ENCODE peak calls at places on chromosomes 16 and 17, in four cellular contexts. Q, W, T and Y are unnamed samples.

GRCh38 chr16:57999971-58000705 is at the start of gene ZNF319:
- DNase-seq in T (no peak), W (no peak), Q (no peak), Y (no peak)

GRCh38 chr17:44655983-44656700 is at the start of gene MEIOC:
- DNase-seq in W (peak; percentile 38), Q (no peak), T (peak; percentile 76), Y (no peak)

GRCh38 chr17:80849119-80849518 is 142.5 kb upstream of the CHMP6 start:
- DNase-seq in Q (no peak), W (no peak), T (no peak), Y (no peak)

GRCh38 chr16:49834496-49835009 is 21.4 kb downstream of the ZNF423 start:
- DNase-seq in T (no peak), Q (peak; percentile 25), W (no peak), Y (no peak)

GRCh38 chr16:680967-681745 is 946 bp downstream of the STUB1 start:
- DNase-seq in Q (peak; percentile 56), W (peak; percentile 71), T (no peak), Y (peak; percentile 20)

GRCh38 chr16:48197294-48197693 is 41.5 kb upstream of the ABCC12 start:
- DNase-seq in Q (no peak), W (no peak), T (no peak), Y (no peak)

GRCh38 chr17:29151567-29151966 is 28.6 kb downstream of the MYO18A start:
- DNase-seq in T (no peak), W (peak; percentile 75), Q (no peak), Y (peak; percentile 68)

GRCh38 chr17:17712268-17712924 is 31.1 kb downstream of the RAI1 start:
- DNase-seq in Q (no peak), T (peak; percentile 71), W (peak; percentile 91), Y (peak; percentile 96)

GRCh38 chr17:45770632-45771472 is 13.3 kb upstream of the CRHR1 start:
- DNase-seq in T (no peak), W (no peak), Q (no peak), Y (no peak)

GRCh38 chr17:48101012-48101720 is at the start of gene CBX1:
- DNase-seq in Q (peak; percentile 94), T (peak; percentile 94), W (peak; percentile 99), Y (peak; percentile 89)

GRCh38 chr17:31687505-31688126 is 171.4 kb downstream of the COPRS start:
- DNase-seq in Q (no peak), T (no peak), W (no peak), Y (no peak)

GRCh38 chr17:32568673-32569072 is 81.9 kb downstream of the CDK5R1 start:
- DNase-seq in W (no peak), Q (no peak), T (no peak), Y (no peak)

GRCh38 chr17:36004604-36005003 is 3.3 kb upstream of the CCL15 start:
- DNase-seq in T (no peak), Q (no peak), W (no peak), Y (no peak)

GRCh38 chr17:66302761-66303626 is 581 bp downstream of the PRKCA start:
- DNase-seq in W (peak; percentile 74), Q (peak; percentile 72), T (peak; percentile 51), Y (peak; percentile 25)

GRCh38 chr17:48627242-48627597 is 1.1 kb upstream of the HOXB9 start:
- DNase-seq in W (no peak), T (no peak), Q (peak; percentile 7), Y (no peak)

GRCh38 chr17:47882247-47882646 is 13.8 kb upstream of the SP2 start:
- DNase-seq in T (no peak), W (peak; percentile 68), Q (peak; percentile 81), Y (peak; percentile 50)

GRCh38 chr16:9908613-9909012 is 273.6 kb downstream of the GRIN2A start:
- DNase-seq in Q (no peak), T (no peak), W (no peak), Y (no peak)

GRCh38 chr17:63621229-63621683 is 961 bp upstream of the MAP3K3 start:
- DNase-seq in Q (no peak), T (no peak), W (no peak), Y (no peak)

GRCh38 chr17:41868568-41868967 is 3.3 kb upstream of the KLHL11 start:
- DNase-seq in T (no peak), Q (no peak), W (no peak), Y (no peak)

GRCh38 chr17:33023790-33024189 is 32.1 kb downstream of the SPACA3 start:
- DNase-seq in Q (no peak), T (no peak), W (no peak), Y (no peak)

GRCh38 chr16:74871608-74872007 is 97.0 kb upstream of the FA2H start:
- DNase-seq in T (no peak), W (no peak), Q (no peak), Y (no peak)

GRCh38 chr17:16444258-16444886 is 29.0 kb downstream of the TRPV2 start:
- DNase-seq in T (no peak), Q (no peak), W (peak; percentile 45), Y (no peak)

GRCh38 chr16:64964126-64964540 is 157.7 kb downstream of the CDH11 start:
- DNase-seq in Q (no peak), T (no peak), W (peak; percentile 30), Y (peak; percentile 72)

GRCh38 chr16:67530013-67530939 is 1.6 kb downstream of the RIPOR1 start:
- DNase-seq in T (peak; percentile 82), Q (peak; percentile 76), W (peak; percentile 90), Y (peak; percentile 55)

GRCh38 chr16:67235816-67236547 is 9.1 kb downstream of the TMEM208 start:
- DNase-seq in Q (no peak), T (no peak), W (no peak), Y (no peak)

DNA sequence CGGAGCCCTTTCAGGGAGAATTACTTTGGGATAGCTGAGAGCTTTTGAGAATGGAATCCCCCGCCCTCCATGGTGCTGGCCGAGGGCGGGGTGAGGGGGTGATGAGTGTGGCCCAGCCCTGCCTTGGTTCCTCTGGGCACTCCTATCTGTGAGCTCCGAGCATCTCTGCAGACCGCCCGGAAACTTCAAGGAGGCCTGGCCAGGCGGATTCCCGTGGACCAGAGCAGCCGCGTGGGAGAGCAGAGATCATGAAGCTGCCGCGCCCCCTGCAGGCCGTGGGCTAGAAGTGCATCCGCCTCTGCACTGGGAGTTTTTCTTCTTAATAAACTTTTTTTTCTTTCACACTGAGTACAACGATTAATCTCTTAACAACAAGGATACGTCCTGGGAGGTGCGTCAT is 392.9 kb upstream of the EEF2KMT start:
- DNase-seq in Q (peak; percentile 69), W (peak; percentile 8), T (peak; percentile 18), Y (no peak)
- TF ChIP-seq CTCF in Q (peak; percentile 90), W (peak; percentile 20), T (peak; percentile 61), Y (peak; percentile 77)

DNA sequence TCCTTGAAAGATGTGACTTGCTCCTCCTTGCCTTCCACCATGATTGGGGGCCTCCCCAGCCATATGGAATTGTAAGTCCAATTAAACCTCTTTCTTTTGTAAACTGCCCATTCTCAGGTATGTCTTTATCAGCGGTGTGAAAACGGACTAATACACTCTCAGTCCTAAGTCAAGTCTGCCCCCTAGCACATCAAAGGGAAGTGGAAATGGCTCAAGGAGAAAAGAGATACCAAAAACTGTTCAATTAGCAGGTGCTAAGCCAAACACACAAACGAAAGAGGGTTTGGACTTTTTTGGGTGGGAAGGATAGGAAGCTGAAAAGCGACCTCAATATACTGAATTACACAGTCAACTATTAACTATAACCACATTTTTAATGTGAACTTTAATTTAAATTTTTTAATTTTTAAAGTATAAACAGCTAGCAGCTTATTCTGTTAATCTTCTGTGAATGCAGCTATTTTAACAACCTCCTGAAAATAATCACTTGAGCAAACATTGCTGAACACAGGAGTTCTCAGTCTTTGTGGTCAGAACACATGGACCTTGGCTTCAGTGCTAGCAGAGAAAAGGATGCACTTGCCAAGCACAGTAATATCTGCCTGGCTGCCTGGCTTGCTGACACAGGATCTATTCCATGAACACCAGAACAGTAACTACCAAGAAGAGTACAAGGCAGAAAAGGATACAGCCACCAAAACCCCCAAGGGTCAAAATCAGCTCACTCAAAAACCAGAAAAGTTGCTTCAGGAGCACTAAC is 10.9 kb downstream of the ZNF18 start:
- DNase-seq in Q (no peak), W (no peak), T (no peak), Y (no peak)
- TF ChIP-seq CTCF in Q (no peak), W (no peak), T (no peak), Y (no peak)

DNA sequence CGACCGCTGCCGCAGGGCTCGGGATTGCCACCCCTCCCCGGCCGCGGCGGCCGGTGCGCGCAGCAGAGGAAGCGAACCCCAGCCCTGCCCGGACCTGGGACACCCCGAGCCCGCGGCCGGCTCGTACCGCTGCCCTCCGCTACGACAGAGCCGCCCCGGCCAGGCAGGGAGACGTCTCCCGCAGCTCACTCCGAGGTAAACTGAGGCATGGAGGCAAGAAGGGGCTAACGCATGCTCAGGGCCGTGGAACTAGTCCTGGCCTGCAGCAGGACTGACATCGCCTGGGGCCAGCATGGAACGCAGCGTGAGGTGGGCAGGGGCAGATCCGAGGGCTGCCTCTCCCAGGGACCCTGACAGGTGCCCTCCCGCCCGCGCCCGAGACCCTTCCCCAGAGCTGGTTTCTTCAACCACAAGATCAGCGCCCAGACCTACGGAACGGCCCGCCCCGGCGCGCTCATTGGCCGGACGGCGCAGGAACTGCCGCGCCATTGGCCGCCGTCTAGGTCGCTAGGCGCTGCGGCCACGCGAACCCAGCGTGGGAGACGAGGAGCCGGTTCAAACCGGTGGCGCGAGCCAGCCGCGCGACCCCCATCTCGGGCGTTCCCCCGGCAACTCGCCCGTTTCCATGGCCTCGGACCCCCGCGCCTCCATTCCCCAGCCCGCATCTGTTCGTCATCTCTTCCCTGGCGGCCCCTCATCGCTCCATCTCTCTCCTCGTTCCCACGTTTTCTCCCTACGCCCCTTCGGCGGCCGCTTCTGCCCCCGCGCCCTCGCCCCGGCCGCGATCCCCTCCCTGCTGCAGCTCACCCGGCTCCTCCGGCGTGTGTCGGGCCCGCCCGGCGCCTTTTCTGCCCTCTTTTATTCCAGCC is at the start of gene SLC43A2:
- DNase-seq in W (peak; percentile 91), T (peak; percentile 97), Q (peak; percentile 86), Y (peak; percentile 52)
- TF ChIP-seq CTCF in W (no peak), T (no peak), Q (no peak), Y (no peak)

GRCh38 chr17:7282752-7283321 is 1.3 kb downstream of the SLC2A4 start:
- DNase-seq in Q (no peak), T (peak; percentile 36), W (no peak), Y (no peak)
- TF ChIP-seq CTCF in Q (peak; percentile 33), T (no peak), W (no peak), Y (no peak)

GRCh38 chr16:79997257-79997656 is 396.7 kb upstream of the MAF start:
- DNase-seq in T (no peak), Q (no peak), W (peak; percentile 3), Y (peak; percentile 17)
- TF ChIP-seq CTCF in T (no peak), Q (peak; percentile 39), W (peak; percentile 57), Y (peak; percentile 87)